ENCODE peak calls at places on chromosomes 4 and X, in eight cellular contexts. E is GM13977; K is AG10803; Y is cardiac fibroblast; G is A549; V is activated naive CD4-positive, alpha-beta T cell treated with anti-CD3 and anti-CD28 coated beads, Interleukin-2, amount 10 ng/mL, durations not matched to agents 7 days and 5 days; Q is HT1080; H is stimulated activated naive B cell treated with anti-CD40 and anti-IgM and Interleukin-4, amounts not matched to agents 10 μg/mL and 1 μg/mL and 100 μg/mL, for 72 hours. U is an unnamed sample.

GRCh38 chr4:163251204-163251603 is 81.2 kb downstream of the NPY1R start:
- DNase-seq in Y (no peak), Q (peak; percentile 26), E (no peak), G (no peak), V (no peak), K (no peak), H (no peak), U (no peak)

GRCh38 chr4:56981795-56982201 is 3.1 kb downstream of the POLR2B start:
- DNase-seq in Q (peak; percentile 52), K (no peak), Y (peak; percentile 78), G (no peak), H (no peak), V (no peak), E (no peak), U (no peak)

GRCh38 chr4:76830612-76831474 is 67.1 kb downstream of the SOWAHB start:
- DNase-seq in Q (peak; percentile 91), Y (peak; percentile 81), V (no peak), K (peak; percentile 88), H (no peak), E (no peak), G (peak; percentile 43), U (peak; percentile 67)

GRCh38 chr4:169054879-169055278 is 44.8 kb upstream of the CBR4 start:
- DNase-seq in E (peak; percentile 46), V (no peak), K (no peak), Y (no peak), Q (no peak), H (no peak), G (no peak), U (no peak)

GRCh38 chr4:71217688-71218087 is 121.1 kb upstream of the SLC4A4 start:
- DNase-seq in K (peak; percentile 70), V (no peak), Y (no peak), H (no peak), Q (no peak), E (no peak), G (no peak), U (no peak)

GRCh38 chr4:83536649-83537352 is 893 bp downstream of the GPAT3 start:
- DNase-seq in V (no peak), E (peak; percentile 34), Y (no peak), H (no peak), K (no peak), Q (no peak), G (no peak), U (no peak)

GRCh38 chr4:118757761-118758213 is 72.6 kb downstream of the METTL14 start:
- DNase-seq in G (no peak), H (no peak), E (no peak), K (peak; percentile 66), V (no peak), Y (peak; percentile 82), Q (no peak), U (peak; percentile 41)

GRCh38 chr4:170386974-170387373 is 297.2 kb upstream of the AADAT start:
- DNase-seq in E (no peak), K (peak; percentile 61), G (no peak), Y (peak; percentile 53), V (no peak), Q (no peak), H (no peak), U (peak; percentile 42)

GRCh38 chr4:52931238-52931637 is 69.1 kb downstream of the RASL11B start:
- DNase-seq in E (no peak), G (no peak), V (no peak), Q (no peak), H (no peak), Y (no peak), K (no peak), U (no peak)

GRCh38 chr4:69823481-69824186 is 36.3 kb downstream of the SULT1E1 start:
- DNase-seq in V (peak; percentile 74), K (peak; percentile 20), E (no peak), G (no peak), Q (peak; percentile 49), H (no peak), Y (peak; percentile 53), U (no peak)

GRCh38 chr4:88969746-88970145 is 87.2 kb downstream of the FAM13A start:
- DNase-seq in Q (no peak), E (no peak), Y (no peak), H (no peak), K (no peak), V (no peak), G (no peak), U (no peak)

GRCh38 chrX:99266255-99266654 is 1143.8 kb downstream of the PCDH19 start:
- DNase-seq in E (no peak), V (no peak), G (no peak), H (no peak), K (no peak), Y (no peak), Q (no peak), U (no peak)

GRCh38 chrX:40176256-40176978 is 78.7 kb upstream of the BCOR start:
- DNase-seq in K (no peak), E (peak; percentile 77), H (peak; percentile 69), V (peak; percentile 80), Y (peak; percentile 24), G (peak; percentile 44), Q (no peak), U (peak; percentile 39)

GRCh38 chrX:9285342-9285771 is 179.5 kb upstream of the TBL1X start:
- DNase-seq in G (no peak), V (peak; percentile 22), E (no peak), Q (peak; percentile 28), H (peak; percentile 61), K (no peak), Y (peak; percentile 1), U (no peak)

GRCh38 chr4:188435381-188435780 is 296.1 kb downstream of the TRIML1 start:
- DNase-seq in E (no peak), V (no peak), H (no peak), K (peak; percentile 21), Y (no peak), G (no peak), Q (no peak), U (no peak)

U was measured in HCEC 1CT.